ENCODE peak calls at places on chromosomes 7 and 10, in eight cellular contexts. W is activated T-cell treated with anti-CD3 and anti-CD28 coated beads, Interleukin-2, amount 50 U/mL, for 72 hours; Q is DMS 273 treated with DMSO at 0.1 percent for 48 hours; K is cerebellar cortex; F is neuronal stem cell; S is pons; H is fibroblast of the aortic adventitia; Z is EH. X is an unnamed sample.

GRCh38 chr10:71860243-71861029 is 9.4 kb upstream of the PSAP start:
- DNase-seq in W (peak), Q (peak), K (peak), F (no peak), S (peak), H (peak), Z (peak), X (peak)

GRCh38 chr7:106421181-106421762 is 136.5 kb upstream of the NAMPT start:
- DNase-seq in W (no peak), Q (no peak), K (peak), F (no peak), S (peak), H (peak), Z (peak), X (peak)

GRCh38 chr7:85464042-85464651 is 277.3 kb upstream of the SEMA3D start:
- DNase-seq in W (no peak), Q (no peak), K (no peak), F (no peak), S (no peak), H (peak), Z (peak), X (peak)

GRCh38 chr10:5354068-5354467 is 10.7 kb upstream of the UCN3 start:
- DNase-seq in W (no peak), Q (no peak), K (no peak), F (no peak), S (no peak), H (no peak), Z (no peak), X (no peak)

GRCh38 chr10:71011141-71011540 is 122.8 kb upstream of the PCBD1 start:
- DNase-seq in W (no peak), Q (no peak), K (no peak), F (no peak), S (no peak), H (no peak), Z (no peak), X (no peak)

GRCh38 chr10:73358331-73359279 is at the start of gene CFAP70:
- DNase-seq in W (peak), Q (peak), K (peak), F (peak), S (peak), H (peak), Z (peak), X (peak)

GRCh38 chr10:72309290-72310240 is 35.8 kb downstream of the DDIT4 start:
- DNase-seq in W (no peak), Q (no peak), K (peak), F (no peak), S (no peak), H (no peak), Z (no peak), X (peak)

GRCh38 chr7:130393095-130393494 is 12.8 kb downstream of the CPA1 start:
- DNase-seq in W (no peak), Q (no peak), K (no peak), F (no peak), S (no peak), H (peak), Z (peak), X (peak)

GRCh38 chr10:43407576-43408330 is 1.2 kb downstream of the HNRNPF start:
- DNase-seq in W (peak), Q (peak), K (peak), F (peak), S (peak), H (peak), Z (peak), X (peak)

GRCh38 chr10:78919111-78919966 is 149.4 kb upstream of the ZMIZ1 start:
- DNase-seq in W (no peak), Q (no peak), K (no peak), F (no peak), S (no peak), H (no peak), Z (no peak), X (no peak)

GRCh38 chr7:3289996-3290395 is 11.1 kb upstream of the SDK1 start:
- DNase-seq in W (no peak), Q (no peak), K (no peak), F (no peak), S (no peak), H (peak), Z (no peak), X (no peak)

X was measured in GM23248.